ENCODE peak calls at places on chromosomes 2 and 18, in four cellular contexts. Z is SK-N-DZ, P is cardiac fibroblast, I is nephron progenitor cell. F is an unnamed sample.

GRCh38 chr2:176455865-176456291 is 186.6 kb downstream of the MTX2 start:
- DNase-seq in Z (peak), P (peak), I (peak), F (peak)

GRCh38 chr2:136538489-136538888 is 226.9 kb upstream of the THSD7B start:
- DNase-seq in Z (no peak), P (no peak), I (no peak), F (no peak)

GRCh38 chr2:55951533-55951932 is 28.0 kb upstream of the EFEMP1 start:
- DNase-seq in Z (peak), P (no peak), I (no peak), F (peak)

GRCh38 chr2:113685471-113685870 is 58.4 kb downstream of the RABL2A start:
- DNase-seq in Z (no peak), P (no peak), I (no peak), F (no peak)

GRCh38 chr2:160918909-160919503 is 241.2 kb upstream of the TANK start:
- DNase-seq in Z (no peak), P (peak), I (peak), F (peak)

GRCh38 chr18:22391571-22392359 is 25.9 kb downstream of the CTAGE1 start:
- DNase-seq in Z (peak), P (peak), I (no peak), F (no peak)

GRCh38 chr2:25690058-25690457 is 16.7 kb upstream of the DTNB start:
- DNase-seq in Z (no peak), P (peak), I (no peak), F (no peak)

GRCh38 chr2:36173760-36174362 is 181.7 kb upstream of the CRIM1 start:
- DNase-seq in Z (no peak), P (no peak), I (no peak), F (no peak)

GRCh38 chr18:55515946-55516710 is 71.9 kb downstream of the TCF4 start:
- DNase-seq in Z (no peak), P (no peak), I (no peak), F (no peak)

GRCh38 chr18:63832470-63832869 is 55.0 kb upstream of the SERPINB2 start:
- DNase-seq in Z (no peak), P (no peak), I (no peak), F (no peak)

GRCh38 chr2:43345391-43345813 is 119.0 kb upstream of the ZFP36L2 start:
- DNase-seq in Z (peak), P (peak), I (peak), F (no peak)

GRCh38 chr2:191049728-191050639 is 36.0 kb upstream of the STAT1 start:
- DNase-seq in Z (no peak), P (peak), I (no peak), F (no peak)